ENCODE peak calls at places on chromosomes 11 and 22, in five cellular contexts. L is AG09309, K is NCI-H524, F is left lung, B is posterior vena cava. O is an unnamed sample.

GRCh38 chr22:20043997-20044342 is 23.1 kb downstream of the TANGO2 start:
- DNase-seq in L (no peak), K (no peak), B (no peak), F (no peak), O (no peak)

GRCh38 chr22:38080847-38081635 is 2.9 kb downstream of the SLC16A8 start:
- DNase-seq in B (no peak), K (no peak), L (no peak), F (peak; percentile 79), O (no peak)

GRCh38 chr11:2569731-2570210 is 125.0 kb downstream of the KCNQ1 start:
- DNase-seq in B (peak; percentile 60), F (no peak), K (no peak), L (no peak), O (no peak)

GRCh38 chr11:82960000-82960778 is 58.7 kb downstream of the DDIAS start:
- DNase-seq in F (no peak), K (no peak), L (no peak), B (no peak), O (no peak)

GRCh38 chr11:132685174-132685611 is 847.1 kb downstream of the OPCML start:
- DNase-seq in L (peak; percentile 32), F (no peak), B (no peak), K (no peak), O (peak; percentile 61)

GRCh38 chr22:18126606-18127005 is 16.0 kb downstream of the TUBA8 start:
- DNase-seq in B (peak; percentile 73), L (no peak), K (no peak), F (no peak), O (no peak)

GRCh38 chr11:121494355-121495099 is 41.8 kb upstream of the SORL1-AS1 start:
- DNase-seq in L (no peak), B (no peak), F (no peak), K (no peak), O (no peak)

GRCh38 chr22:36870250-36870649 is 9.4 kb downstream of the NCF4 start:
- DNase-seq in L (no peak), F (no peak), K (no peak), B (no peak), O (no peak)

GRCh38 chr11:10307022-10307410 is 2.1 kb downstream of the ADM start:
- DNase-seq in K (no peak), L (no peak), B (no peak), F (no peak), O (no peak)

GRCh38 chr11:4991066-4991465 is 3.6 kb upstream of the OR51L1 start:
- DNase-seq in B (no peak), K (peak; percentile 16), L (no peak), F (no peak), O (no peak)

GRCh38 chr11:61195710-61196109 is 7.6 kb upstream of the PGA3 start:
- DNase-seq in K (no peak), L (no peak), F (peak; percentile 44), B (no peak), O (no peak)

GRCh38 chr11:32852142-32852541 is 22.4 kb downstream of the PRRG4 start:
- DNase-seq in B (no peak), K (no peak), L (peak; percentile 37), F (no peak), O (peak; percentile 30)

GRCh38 chr11:61270354-61271070 is 24.6 kb downstream of the VWCE start:
- DNase-seq in K (no peak), F (no peak), B (no peak), L (no peak), O (peak; percentile 42)

GRCh38 chr22:50343541-50343935 is 411 bp downstream of the PPP6R2 start:
- DNase-seq in B (no peak), L (no peak), F (no peak), K (no peak), O (no peak)

GRCh38 chr11:87398913-87399312 is 361.2 kb downstream of the TMEM135 start:
- DNase-seq in F (no peak), K (no peak), L (no peak), B (no peak), O (peak; percentile 37)

GRCh38 chr11:130999992-131000770 is 83.9 kb upstream of the SNX19 start:
- DNase-seq in L (peak; percentile 80), B (no peak), K (no peak), F (no peak), O (peak; percentile 81)

GRCh38 chr22:50173221-50173982 is 2.9 kb downstream of the PANX2 start:
- DNase-seq in K (no peak), B (no peak), L (no peak), F (peak; percentile 87), O (no peak)

GRCh38 chr22:36435516-36436415 is 45.7 kb downstream of the TXN2 start:
- DNase-seq in F (no peak), K (no peak), B (no peak), L (no peak), O (no peak)

GRCh38 chr11:54927704-54928103 is 221.1 kb downstream of the OR4A5 start:
- DNase-seq in L (no peak), F (no peak), B (no peak), K (no peak), O (no peak)

GRCh38 chr11:37087650-37088572 is 489.9 kb upstream of the RAG2 start:
- DNase-seq in B (no peak), L (no peak), K (no peak), F (no peak), O (no peak)

GRCh38 chr11:95512177-95512576 is 277.4 kb downstream of the FAM76B start:
- DNase-seq in B (no peak), F (no peak), K (no peak), L (peak; percentile 91), O (peak; percentile 96)

GRCh38 chr22:25111579-25112517 is 87.8 kb upstream of the CRYBB3 start:
- DNase-seq in K (no peak), L (no peak), F (peak; percentile 82), B (no peak), O (no peak)

GRCh38 chr11:130947481-130947880 is 31.2 kb upstream of the SNX19 start:
- DNase-seq in B (no peak), L (no peak), K (no peak), F (no peak), O (no peak)

GRCh38 chr22:28943501-28943879 is 60.1 kb downstream of the ZNRF3 start:
- DNase-seq in B (no peak), K (peak; percentile 62), L (no peak), F (no peak), O (no peak)

GRCh38 chr22:39959640-39960447 is at the start of gene TMA7B:
- DNase-seq in F (peak; percentile 84), L (no peak), K (no peak), B (no peak), O (no peak)

GRCh38 chr11:129359748-129360147 is 15.9 kb upstream of the BARX2 start:
- DNase-seq in K (no peak), F (no peak), L (no peak), B (no peak), O (no peak)

GRCh38 chr11:75558939-75559843 is 2.9 kb upstream of the SERPINH1 start:
- DNase-seq in F (peak; percentile 56), L (no peak), K (no peak), B (no peak), O (no peak)

GRCh38 chr22:46071451-46072029 is 78.8 kb upstream of the PPARA start:
- DNase-seq in K (peak; percentile 71), B (peak; percentile 98), L (peak; percentile 84), F (peak; percentile 92), O (no peak)

GRCh38 chr11:114044042-114044871 is 15.3 kb upstream of the ZBTB16 start:
- DNase-seq in B (peak; percentile 13), F (no peak), K (no peak), L (no peak), O (no peak)

GRCh38 chr11:69804769-69805508 is 14.3 kb downstream of the FGF3 start:
- DNase-seq in F (no peak), K (no peak), B (no peak), L (no peak), O (no peak)

O was measured in GM04503.